ENCODE peak calls at places on chromosomes 6 and 20, in seven cellular contexts. One of them, this sample, is unnamed.

GRCh38 chr6:20827798-20828197 is 293.5 kb downstream of the CDKAL1 start:
- DNase-seq in activated gamma-delta T cell treated with anti-CD3 and anti-CD28 coated beads, Interleukin-2, amount 50 U/mL, for 16 hours: no peak
- DNase-seq in ELF-1: no peak
- DNase-seq in cardiac fibroblast: peak
- DNase-seq in lung microvascular endothelial cell: no peak
- DNase-seq in AG20443: peak
- DNase-seq in tibial artery: no peak
- DNase-seq in this sample: no peak

GRCh38 chr6:106910999-106911949 is 63.3 kb downstream of the CD24 start:
- DNase-seq in activated gamma-delta T cell treated with anti-CD3 and anti-CD28 coated beads, Interleukin-2, amount 50 U/mL, for 16 hours: no peak
- DNase-seq in ELF-1: peak
- DNase-seq in cardiac fibroblast: no peak
- DNase-seq in lung microvascular endothelial cell: no peak
- DNase-seq in AG20443: no peak
- DNase-seq in tibial artery: no peak
- DNase-seq in this sample: no peak

GRCh38 chr20:42294976-42295375 is 676.8 kb upstream of the CHD6 start:
- DNase-seq in activated gamma-delta T cell treated with anti-CD3 and anti-CD28 coated beads, Interleukin-2, amount 50 U/mL, for 16 hours: no peak
- DNase-seq in ELF-1: no peak
- DNase-seq in cardiac fibroblast: no peak
- DNase-seq in lung microvascular endothelial cell: no peak
- DNase-seq in AG20443: no peak
- DNase-seq in tibial artery: no peak
- DNase-seq in this sample: no peak

GRCh38 chr20:51636123-51636522 is 93.6 kb upstream of the NFATC2 start:
- DNase-seq in activated gamma-delta T cell treated with anti-CD3 and anti-CD28 coated beads, Interleukin-2, amount 50 U/mL, for 16 hours: no peak
- DNase-seq in ELF-1: no peak
- DNase-seq in cardiac fibroblast: peak
- DNase-seq in lung microvascular endothelial cell: peak
- DNase-seq in AG20443: no peak
- DNase-seq in tibial artery: no peak
- DNase-seq in this sample: no peak

GRCh38 chr6:33317418-33317667 is 201 bp downstream of the ZBTB22 start:
- DNase-seq in activated gamma-delta T cell treated with anti-CD3 and anti-CD28 coated beads, Interleukin-2, amount 50 U/mL, for 16 hours: no peak
- DNase-seq in ELF-1: no peak
- DNase-seq in cardiac fibroblast: no peak
- DNase-seq in lung microvascular endothelial cell: no peak
- DNase-seq in AG20443: peak
- DNase-seq in tibial artery: no peak
- DNase-seq in this sample: peak

GRCh38 chr6:1267790-1268762 is 43.8 kb upstream of the FOXQ1 start:
- DNase-seq in activated gamma-delta T cell treated with anti-CD3 and anti-CD28 coated beads, Interleukin-2, amount 50 U/mL, for 16 hours: no peak
- DNase-seq in ELF-1: peak
- DNase-seq in cardiac fibroblast: no peak
- DNase-seq in lung microvascular endothelial cell: no peak
- DNase-seq in AG20443: no peak
- DNase-seq in tibial artery: no peak
- DNase-seq in this sample: no peak

GRCh38 chr6:52098649-52099184 is 11.3 kb upstream of the PKHD1 start:
- DNase-seq in activated gamma-delta T cell treated with anti-CD3 and anti-CD28 coated beads, Interleukin-2, amount 50 U/mL, for 16 hours: no peak
- DNase-seq in ELF-1: no peak
- DNase-seq in cardiac fibroblast: no peak
- DNase-seq in lung microvascular endothelial cell: peak
- DNase-seq in AG20443: no peak
- DNase-seq in tibial artery: no peak
- DNase-seq in this sample: no peak

GRCh38 chr6:10838794-10839333 is 525 bp upstream of the MAK start:
- DNase-seq in activated gamma-delta T cell treated with anti-CD3 and anti-CD28 coated beads, Interleukin-2, amount 50 U/mL, for 16 hours: no peak
- DNase-seq in ELF-1: no peak
- DNase-seq in cardiac fibroblast: no peak
- DNase-seq in lung microvascular endothelial cell: no peak
- DNase-seq in AG20443: no peak
- DNase-seq in tibial artery: no peak
- DNase-seq in this sample: no peak

GRCh38 chr20:1401431-1401907 is 8.6 kb upstream of the FKBP1A start:
- DNase-seq in activated gamma-delta T cell treated with anti-CD3 and anti-CD28 coated beads, Interleukin-2, amount 50 U/mL, for 16 hours: no peak
- DNase-seq in ELF-1: no peak
- DNase-seq in cardiac fibroblast: no peak
- DNase-seq in lung microvascular endothelial cell: no peak
- DNase-seq in AG20443: no peak
- DNase-seq in tibial artery: no peak
- DNase-seq in this sample: no peak

GRCh38 chr6:121055572-121056163 is 278.6 kb downstream of the TBC1D32 start:
- DNase-seq in activated gamma-delta T cell treated with anti-CD3 and anti-CD28 coated beads, Interleukin-2, amount 50 U/mL, for 16 hours: no peak
- DNase-seq in ELF-1: peak
- DNase-seq in cardiac fibroblast: peak
- DNase-seq in lung microvascular endothelial cell: peak
- DNase-seq in AG20443: peak
- DNase-seq in tibial artery: no peak
- DNase-seq in this sample: no peak

GRCh38 chr6:96814581-96814980 is 22.7 kb downstream of the GPR63 start:
- DNase-seq in activated gamma-delta T cell treated with anti-CD3 and anti-CD28 coated beads, Interleukin-2, amount 50 U/mL, for 16 hours: no peak
- DNase-seq in ELF-1: no peak
- DNase-seq in cardiac fibroblast: peak
- DNase-seq in lung microvascular endothelial cell: no peak
- DNase-seq in AG20443: no peak
- DNase-seq in tibial artery: no peak
- DNase-seq in this sample: no peak

GRCh38 chr6:153373869-153374268 is 242.8 kb upstream of the RGS17 start:
- DNase-seq in activated gamma-delta T cell treated with anti-CD3 and anti-CD28 coated beads, Interleukin-2, amount 50 U/mL, for 16 hours: no peak
- DNase-seq in ELF-1: no peak
- DNase-seq in cardiac fibroblast: no peak
- DNase-seq in lung microvascular endothelial cell: no peak
- DNase-seq in AG20443: no peak
- DNase-seq in tibial artery: no peak
- DNase-seq in this sample: no peak

GRCh38 chr6:105510746-105511145 is 107.9 kb upstream of the PREP start:
- DNase-seq in activated gamma-delta T cell treated with anti-CD3 and anti-CD28 coated beads, Interleukin-2, amount 50 U/mL, for 16 hours: no peak
- DNase-seq in ELF-1: no peak
- DNase-seq in cardiac fibroblast: peak
- DNase-seq in lung microvascular endothelial cell: peak
- DNase-seq in AG20443: peak
- DNase-seq in tibial artery: no peak
- DNase-seq in this sample: no peak

GRCh38 chr6:131828946-131829345 is 21.1 kb downstream of the ENPP1 start:
- DNase-seq in activated gamma-delta T cell treated with anti-CD3 and anti-CD28 coated beads, Interleukin-2, amount 50 U/mL, for 16 hours: no peak
- DNase-seq in ELF-1: no peak
- DNase-seq in cardiac fibroblast: no peak
- DNase-seq in lung microvascular endothelial cell: no peak
- DNase-seq in AG20443: no peak
- DNase-seq in tibial artery: no peak
- DNase-seq in this sample: no peak

GRCh38 chr6:42963855-42964605 is 3.5 kb downstream of the GNMT start:
- DNase-seq in activated gamma-delta T cell treated with anti-CD3 and anti-CD28 coated beads, Interleukin-2, amount 50 U/mL, for 16 hours: no peak
- DNase-seq in ELF-1: peak
- DNase-seq in cardiac fibroblast: peak
- DNase-seq in lung microvascular endothelial cell: peak
- DNase-seq in AG20443: peak
- DNase-seq in tibial artery: no peak
- DNase-seq in this sample: no peak

GRCh38 chr6:150276168-150276958 is 92.4 kb upstream of the IYD start:
- DNase-seq in activated gamma-delta T cell treated with anti-CD3 and anti-CD28 coated beads, Interleukin-2, amount 50 U/mL, for 16 hours: no peak
- DNase-seq in ELF-1: no peak
- DNase-seq in cardiac fibroblast: no peak
- DNase-seq in lung microvascular endothelial cell: no peak
- DNase-seq in AG20443: no peak
- DNase-seq in tibial artery: no peak
- DNase-seq in this sample: no peak

GRCh38 chr6:139016337-139017213 is 12.0 kb upstream of the ABRACL start:
- DNase-seq in activated gamma-delta T cell treated with anti-CD3 and anti-CD28 coated beads, Interleukin-2, amount 50 U/mL, for 16 hours: no peak
- DNase-seq in ELF-1: no peak
- DNase-seq in cardiac fibroblast: no peak
- DNase-seq in lung microvascular endothelial cell: no peak
- DNase-seq in AG20443: no peak
- DNase-seq in tibial artery: no peak
- DNase-seq in this sample: no peak

GRCh38 chr6:42410861-42411260 is 40.9 kb downstream of the TRERF1 start:
- DNase-seq in activated gamma-delta T cell treated with anti-CD3 and anti-CD28 coated beads, Interleukin-2, amount 50 U/mL, for 16 hours: no peak
- DNase-seq in ELF-1: no peak
- DNase-seq in cardiac fibroblast: no peak
- DNase-seq in lung microvascular endothelial cell: no peak
- DNase-seq in AG20443: no peak
- DNase-seq in tibial artery: no peak
- DNase-seq in this sample: no peak

GRCh38 chr6:24838994-24839393 is 40.3 kb upstream of the ARMH2 start:
- DNase-seq in activated gamma-delta T cell treated with anti-CD3 and anti-CD28 coated beads, Interleukin-2, amount 50 U/mL, for 16 hours: no peak
- DNase-seq in ELF-1: no peak
- DNase-seq in cardiac fibroblast: no peak
- DNase-seq in lung microvascular endothelial cell: no peak
- DNase-seq in AG20443: no peak
- DNase-seq in tibial artery: no peak
- DNase-seq in this sample: no peak

GRCh38 chr20:16145919-16146318 is 427.3 kb downstream of the KIF16B start:
- DNase-seq in activated gamma-delta T cell treated with anti-CD3 and anti-CD28 coated beads, Interleukin-2, amount 50 U/mL, for 16 hours: no peak
- DNase-seq in ELF-1: no peak
- DNase-seq in cardiac fibroblast: no peak
- DNase-seq in lung microvascular endothelial cell: no peak
- DNase-seq in AG20443: no peak
- DNase-seq in tibial artery: no peak
- DNase-seq in this sample: no peak

GRCh38 chr6:107877968-107878367 is 53.9 kb upstream of the SCML4 start:
- DNase-seq in activated gamma-delta T cell treated with anti-CD3 and anti-CD28 coated beads, Interleukin-2, amount 50 U/mL, for 16 hours: no peak
- DNase-seq in ELF-1: no peak
- DNase-seq in cardiac fibroblast: no peak
- DNase-seq in lung microvascular endothelial cell: no peak
- DNase-seq in AG20443: no peak
- DNase-seq in tibial artery: no peak
- DNase-seq in this sample: no peak

GRCh38 chr6:125170376-125170775 is 16.8 kb downstream of the TPD52L1 start:
- DNase-seq in activated gamma-delta T cell treated with anti-CD3 and anti-CD28 coated beads, Interleukin-2, amount 50 U/mL, for 16 hours: no peak
- DNase-seq in ELF-1: no peak
- DNase-seq in cardiac fibroblast: peak
- DNase-seq in lung microvascular endothelial cell: no peak
- DNase-seq in AG20443: peak
- DNase-seq in tibial artery: no peak
- DNase-seq in this sample: no peak

GRCh38 chr6:108286366-108286765 is 8.5 kb upstream of the AFG1L start:
- DNase-seq in activated gamma-delta T cell treated with anti-CD3 and anti-CD28 coated beads, Interleukin-2, amount 50 U/mL, for 16 hours: no peak
- DNase-seq in ELF-1: no peak
- DNase-seq in cardiac fibroblast: no peak
- DNase-seq in lung microvascular endothelial cell: no peak
- DNase-seq in AG20443: no peak
- DNase-seq in tibial artery: no peak
- DNase-seq in this sample: no peak

GRCh38 chr6:41284726-41285125 is 1.8 kb downstream of the TREM1 start:
- DNase-seq in activated gamma-delta T cell treated with anti-CD3 and anti-CD28 coated beads, Interleukin-2, amount 50 U/mL, for 16 hours: no peak
- DNase-seq in ELF-1: peak
- DNase-seq in cardiac fibroblast: peak
- DNase-seq in lung microvascular endothelial cell: no peak
- DNase-seq in AG20443: no peak
- DNase-seq in tibial artery: no peak
- DNase-seq in this sample: no peak

GRCh38 chr20:45933231-45934045 is 1.0 kb upstream of the PCIF1 start:
- DNase-seq in activated gamma-delta T cell treated with anti-CD3 and anti-CD28 coated beads, Interleukin-2, amount 50 U/mL, for 16 hours: peak
- DNase-seq in ELF-1: peak
- DNase-seq in cardiac fibroblast: peak
- DNase-seq in lung microvascular endothelial cell: peak
- DNase-seq in AG20443: peak
- DNase-seq in tibial artery: peak
- DNase-seq in this sample: peak

GRCh38 chr6:49813248-49813647 is 26.2 kb upstream of the PGK2 start:
- DNase-seq in activated gamma-delta T cell treated with anti-CD3 and anti-CD28 coated beads, Interleukin-2, amount 50 U/mL, for 16 hours: no peak
- DNase-seq in ELF-1: no peak
- DNase-seq in cardiac fibroblast: no peak
- DNase-seq in lung microvascular endothelial cell: no peak
- DNase-seq in AG20443: no peak
- DNase-seq in tibial artery: no peak
- DNase-seq in this sample: no peak

GRCh38 chr6:119129148-119129967 is 50.9 kb upstream of the FAM184A start:
- DNase-seq in activated gamma-delta T cell treated with anti-CD3 and anti-CD28 coated beads, Interleukin-2, amount 50 U/mL, for 16 hours: no peak
- DNase-seq in ELF-1: peak
- DNase-seq in cardiac fibroblast: peak
- DNase-seq in lung microvascular endothelial cell: peak
- DNase-seq in AG20443: peak
- DNase-seq in tibial artery: no peak
- DNase-seq in this sample: no peak

GRCh38 chr20:50434653-50435396 is 75.4 kb upstream of the PTPN1 start:
- DNase-seq in activated gamma-delta T cell treated with anti-CD3 and anti-CD28 coated beads, Interleukin-2, amount 50 U/mL, for 16 hours: no peak
- DNase-seq in ELF-1: peak
- DNase-seq in cardiac fibroblast: peak
- DNase-seq in lung microvascular endothelial cell: no peak
- DNase-seq in AG20443: peak
- DNase-seq in tibial artery: peak
- DNase-seq in this sample: no peak

GRCh38 chr6:49582529-49582928 is 32.1 kb downstream of the C6orf141 start:
- DNase-seq in activated gamma-delta T cell treated with anti-CD3 and anti-CD28 coated beads, Interleukin-2, amount 50 U/mL, for 16 hours: no peak
- DNase-seq in ELF-1: no peak
- DNase-seq in cardiac fibroblast: peak
- DNase-seq in lung microvascular endothelial cell: no peak
- DNase-seq in AG20443: no peak
- DNase-seq in tibial artery: no peak
- DNase-seq in this sample: no peak

GRCh38 chr6:3482869-3483268 is 26.0 kb upstream of the SLC22A23 start:
- DNase-seq in activated gamma-delta T cell treated with anti-CD3 and anti-CD28 coated beads, Interleukin-2, amount 50 U/mL, for 16 hours: no peak
- DNase-seq in ELF-1: no peak
- DNase-seq in cardiac fibroblast: no peak
- DNase-seq in lung microvascular endothelial cell: no peak
- DNase-seq in AG20443: no peak
- DNase-seq in tibial artery: no peak
- DNase-seq in this sample: no peak

GRCh38 chr20:52941803-52942202 is 30.4 kb upstream of the TSHZ2 start:
- DNase-seq in activated gamma-delta T cell treated with anti-CD3 and anti-CD28 coated beads, Interleukin-2, amount 50 U/mL, for 16 hours: no peak
- DNase-seq in ELF-1: no peak
- DNase-seq in cardiac fibroblast: no peak
- DNase-seq in lung microvascular endothelial cell: no peak
- DNase-seq in AG20443: peak
- DNase-seq in tibial artery: no peak
- DNase-seq in this sample: no peak

GRCh38 chr6:97203343-97203742 is 79.7 kb downstream of the MMS22L start:
- DNase-seq in activated gamma-delta T cell treated with anti-CD3 and anti-CD28 coated beads, Interleukin-2, amount 50 U/mL, for 16 hours: no peak
- DNase-seq in ELF-1: peak
- DNase-seq in cardiac fibroblast: no peak
- DNase-seq in lung microvascular endothelial cell: no peak
- DNase-seq in AG20443: no peak
- DNase-seq in tibial artery: no peak
- DNase-seq in this sample: no peak